ENCODE peak calls at places on chromosomes 13 and 19, in four cellular contexts. K is body of pancreas, F is A549, M is neural progenitor cell. N is an unnamed sample. For H3K4me1, the result is how much of the 10 kb centered on the place peaks cover.

GRCh38 chr13:77310161-77310560 is 16.7 kb downstream of the MYCBP2 start:
- DNase-seq in K (no peak), F (no peak), M (no peak), N (no peak)

GRCh38 chr19:34173145-34173956 is 1.0 kb downstream of the LSM14A start:
- DNase-seq in K (peak), F (peak), M (peak), N (no peak)

GRCh38 chr13:59538512-59538911 is 625.2 kb downstream of the DIAPH3 start:
- DNase-seq in K (no peak), F (no peak), M (no peak), N (no peak)

GRCh38 chr19:33946535-33947323 is 150.1 kb downstream of the KCTD15 start:
- DNase-seq in K (no peak), F (no peak), M (peak), N (no peak)

GRCh38 chr13:108214511-108215383 is 589 bp downstream of the LIG4 start:
- DNase-seq in K (peak), F (no peak), M (peak), N (peak)

GRCh38 chr13:33707449-33707848 is 110.5 kb upstream of the RFC3 start:
- DNase-seq in K (no peak), F (no peak), M (no peak), N (no peak)

GRCh38 chr19:54160182-54160811 is 776 bp upstream of the LENG1 start:
- DNase-seq in K (no peak), F (peak), M (peak), N (no peak)

GRCh38 chr19:12092065-12092867 is 27.7 kb downstream of the ZNF844 start:
- DNase-seq in K (peak), F (no peak), M (peak), N (peak)

GRCh38 chr13:110564472-110564985 is 3.0 kb upstream of the RAB20 start:
- DNase-seq in K (no peak), F (no peak), M (no peak), N (no peak)

GRCh38 chr13:103078145-103078544 is 11.9 kb upstream of the SLC10A2 start:
- DNase-seq in K (no peak), F (no peak), M (no peak), N (no peak)

DNA sequence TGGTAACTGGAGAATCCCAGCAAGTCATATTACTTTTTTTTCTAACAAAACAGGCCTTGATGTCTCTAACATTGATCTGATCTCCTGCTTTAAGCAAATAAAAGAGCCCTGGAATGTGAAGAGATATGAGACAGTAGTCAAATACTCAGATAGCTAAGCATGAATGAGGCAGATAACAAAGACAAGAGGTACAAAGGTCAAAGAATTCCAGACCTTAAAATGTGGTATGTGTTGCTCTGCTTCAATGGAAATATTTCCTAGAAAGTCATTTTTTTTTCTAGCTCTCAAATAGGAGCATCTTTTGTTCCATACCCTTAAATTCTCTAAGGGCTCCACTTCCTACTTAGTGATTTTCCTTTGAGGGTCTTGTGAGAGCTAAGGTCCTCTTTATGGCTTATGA is 54.6 kb downstream of the ZNF254 start:
- DNase-seq in K (no peak), F (no peak), M (no peak), N (no peak)
- H3K4me1 ChIP-seq in K (under half), F (under half), M (under half), N (under half)

GRCh38 chr19:46369817-46370216 is 22.9 kb downstream of the PPP5C start:
- DNase-seq in K (peak), F (no peak), M (no peak), N (no peak)

GRCh38 chr19:46373573-46374359 is 26.9 kb downstream of the PPP5C start:
- DNase-seq in K (peak), F (peak), M (peak), N (peak)

GRCh38 chr19:46374526-46375475 is 27.9 kb downstream of the PPP5C start:
- DNase-seq in K (peak), F (no peak), M (no peak), N (no peak)

GRCh38 chr19:46371371-46371901 is 24.5 kb downstream of the PPP5C start:
- DNase-seq in K (peak), F (no peak), M (no peak), N (no peak)

DNA sequence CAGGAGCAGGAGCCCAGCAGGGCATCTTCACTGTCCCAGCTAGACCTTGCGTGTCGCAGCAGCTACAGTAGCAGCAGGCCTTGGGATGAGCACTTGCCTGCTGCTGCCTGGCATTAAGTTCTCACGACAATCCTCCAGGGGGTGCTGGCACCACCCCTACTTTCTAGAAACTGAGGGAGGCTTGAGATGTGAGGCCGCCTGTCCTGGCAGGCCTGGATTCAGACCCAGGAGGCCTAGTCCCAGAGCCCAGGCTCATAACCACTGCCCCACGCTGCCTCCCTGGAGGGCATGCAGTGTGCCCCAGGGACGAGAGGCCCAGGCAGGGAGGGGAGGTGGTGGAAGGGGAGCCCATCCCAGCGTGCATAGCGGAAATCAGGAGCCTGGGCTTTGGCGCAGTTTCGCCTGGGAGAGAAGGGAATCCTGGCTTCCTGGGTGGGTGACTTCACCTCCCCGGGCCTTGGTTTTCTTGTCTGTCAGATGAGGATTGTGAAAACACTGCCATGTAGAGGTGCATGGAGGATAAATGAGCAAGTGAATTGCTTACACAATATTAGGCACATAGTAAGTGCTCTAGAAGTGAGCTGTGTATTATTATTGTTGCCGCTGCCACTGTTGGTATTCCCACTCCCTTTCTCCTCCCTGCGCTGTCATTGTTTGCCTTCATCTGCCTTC is 26.1 kb downstream of the PPP5C start:
- DNase-seq in K (peak), F (peak), M (peak), N (no peak)
- TF ChIP-seq CTCF in K (no peak), F (peak), M (peak), N (peak)

GRCh38 chr19:1467512-1468273 is 11.3 kb downstream of the C19orf25 start:
- DNase-seq in K (no peak), F (no peak), M (peak), N (no peak)
- H3K4me3 ChIP-seq in K (no peak), F (no peak), M (peak), N (no peak)

GRCh38 chr19:3423183-3423829 is 56.9 kb downstream of the NFIC start:
- DNase-seq in K (no peak), F (no peak), M (no peak), N (peak)
- H3K4me1 ChIP-seq in K (under half), F (under half), M (under half), N (under half)

DNA sequence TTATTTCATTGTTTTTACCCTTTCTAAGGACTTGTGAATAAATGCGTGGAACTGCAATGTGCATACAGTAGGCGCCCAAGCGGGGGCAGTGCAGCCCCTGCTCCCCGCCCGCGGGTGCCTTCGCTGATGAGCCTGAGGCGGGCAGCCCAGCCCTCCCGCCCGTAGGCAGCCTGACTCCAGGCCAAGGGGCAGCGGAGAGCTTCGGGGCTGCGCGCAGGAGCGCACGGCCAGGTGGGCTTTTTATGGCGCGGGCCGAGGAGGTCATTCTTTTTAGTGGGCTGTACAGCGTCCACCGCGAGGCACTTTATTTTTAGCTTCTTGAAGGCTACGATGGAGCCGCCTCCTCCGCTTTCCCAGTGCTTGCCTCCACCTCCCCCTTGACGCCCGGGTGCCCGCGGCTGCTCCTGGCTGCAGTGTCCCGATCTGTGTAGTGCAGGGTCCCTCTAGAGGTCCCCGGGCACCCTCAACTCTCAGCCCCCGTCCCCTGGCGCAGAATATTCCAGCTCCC is 60.5 kb downstream of the CCNE1 start:
- DNase-seq in K (no peak), F (no peak), M (peak), N (no peak)
- TF ChIP-seq CTCF in K (no peak), F (peak), M (peak), N (no peak)

GRCh38 chr13:26721251-26721939 is 39.2 kb downstream of the GPR12 start:
- DNase-seq in K (no peak), F (no peak), M (no peak), N (no peak)
- H3K4me3 ChIP-seq in K (no peak), F (no peak), M (no peak), N (no peak)

GRCh38 chr13:40576369-40576768 is 90.1 kb downstream of the FOXO1 start:
- DNase-seq in K (no peak), F (no peak), M (no peak), N (no peak)
- H3K4me1 ChIP-seq in K (under half), F (under half), M (under half), N (under half)

N was measured in BE2C.